ENCODE peak calls at places on chromosomes 3 and 15, in six cellular contexts. D is psoas muscle, N is Peyer's patch, C is RWPE1, K is ovary, S is caudate nucleus. F is an unnamed sample.

GRCh38 chr15:81027200-81027599 is 26.5 kb downstream of the TLNRD1 start:
- DNase-seq in D (no peak), N (no peak), C (no peak), K (no peak), S (no peak), F (no peak)

GRCh38 chr3:157444789-157445188 is 8.1 kb downstream of the PTX3 start:
- DNase-seq in D (no peak), N (no peak), C (no peak), K (no peak), S (no peak), F (no peak)

GRCh38 chr3:198030726-198031125 is 70.7 kb downstream of the LMLN start:
- DNase-seq in D (no peak), N (no peak), C (no peak), K (no peak), S (no peak), F (no peak)

GRCh38 chr3:14331273-14331672 is 71.1 kb upstream of the SLC6A6 start:
- DNase-seq in D (no peak), N (peak; percentile 83), C (no peak), K (no peak), S (no peak), F (no peak)

GRCh38 chr15:43877371-43877770 is 50.6 kb downstream of the WDR76 start:
- DNase-seq in D (no peak), N (no peak), C (no peak), K (no peak), S (no peak), F (no peak)

GRCh38 chr3:60809857-60810256 is 441.4 kb downstream of the FHIT start:
- DNase-seq in D (no peak), N (no peak), C (peak; percentile 2), K (no peak), S (no peak), F (no peak)

GRCh38 chr3:28476194-28476593 is 127.6 kb upstream of the AZI2 start:
- DNase-seq in D (no peak), N (no peak), C (peak; percentile 7), K (no peak), S (no peak), F (no peak)

GRCh38 chr3:148149556-148149955 is 548.1 kb upstream of the AGTR1 start:
- DNase-seq in D (no peak), N (no peak), C (no peak), K (no peak), S (no peak), F (no peak)

GRCh38 chr3:39267631-39268553 is 11.9 kb downstream of the CX3CR1 start:
- DNase-seq in D (no peak), N (no peak), C (no peak), K (no peak), S (no peak), F (no peak)

GRCh38 chr3:196533260-196533681 is 18.1 kb upstream of the SMCO1 start:
- DNase-seq in D (no peak), N (no peak), C (no peak), K (no peak), S (no peak), F (no peak)

GRCh38 chr3:186596568-186597287 is 16.1 kb upstream of the AHSG start:
- DNase-seq in D (no peak), N (no peak), C (no peak), K (no peak), S (no peak), F (peak; percentile 71)

GRCh38 chr3:52684184-52684583 is 1.5 kb downstream of the PBRM1 start:
- DNase-seq in D (no peak), N (no peak), C (no peak), K (no peak), S (no peak), F (no peak)
- H3K27ac ChIP-seq in D (peak overlapping the region; percentile 93), N (no peak overlapping the region), C (no peak overlapping the region), K (peak overlapping the region; percentile 12), S (no peak overlapping the region), F (no peak overlapping the region)

GRCh38 chr15:70795311-70795665 is 31.9 kb upstream of the UACA start:
- DNase-seq in D (no peak), N (no peak), C (peak; percentile 94), K (no peak), S (no peak), F (no peak)
- H3K27ac ChIP-seq in D (peak overlapping the region; percentile 53), N (no peak overlapping the region), C (peak overlapping the region; percentile 87), K (no peak overlapping the region), S (no peak overlapping the region), F (peak overlapping the region; percentile 33)

DNA sequence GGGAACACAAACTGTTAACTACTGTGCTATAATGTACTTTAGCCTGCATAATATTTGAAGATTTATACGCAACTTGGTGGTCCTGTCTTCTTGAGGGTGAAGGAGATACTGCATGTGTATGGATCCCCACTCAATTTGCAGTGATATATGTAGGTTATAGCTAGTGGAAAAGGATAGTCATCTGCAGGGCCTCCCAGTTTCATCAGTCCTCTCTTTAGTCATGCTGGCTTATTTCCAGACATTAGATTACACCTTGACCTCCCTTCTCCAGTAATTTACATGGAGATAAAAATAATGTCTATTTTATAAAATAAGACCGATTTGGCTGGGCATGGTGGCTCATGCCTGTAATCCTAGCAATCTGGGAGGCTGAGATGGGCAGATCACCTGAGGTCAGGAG is 3.7 kb downstream of the NR1D2 start:
- DNase-seq in D (no peak), N (no peak), C (peak; percentile 18), K (no peak), S (no peak), F (no peak)
- H3K27ac ChIP-seq in D (peak overlapping the region; percentile 94), N (no peak overlapping the region), C (no peak overlapping the region), K (no peak overlapping the region), S (no peak overlapping the region), F (no peak overlapping the region)

GRCh38 chr3:64651286-64651685 is 36.5 kb downstream of the ADAMTS9 start:
- DNase-seq in D (no peak), N (no peak), C (no peak), K (no peak), S (no peak), F (no peak)

GRCh38 chr3:64655160-64655559 is 32.6 kb downstream of the ADAMTS9 start:
- DNase-seq in D (no peak), N (no peak), C (no peak), K (no peak), S (no peak), F (no peak)

GRCh38 chr3:64654013-64654412 is 33.8 kb downstream of the ADAMTS9 start:
- DNase-seq in D (no peak), N (no peak), C (no peak), K (no peak), S (no peak), F (no peak)

GRCh38 chr3:64651791-64652241 is 36.0 kb downstream of the ADAMTS9 start:
- DNase-seq in D (no peak), N (no peak), C (no peak), K (no peak), S (no peak), F (no peak)

GRCh38 chr3:64653101-64653500 is 34.7 kb downstream of the ADAMTS9 start:
- DNase-seq in D (no peak), N (no peak), C (no peak), K (no peak), S (no peak), F (no peak)
- H3K27ac ChIP-seq in D (no peak overlapping the region), N (no peak overlapping the region), C (no peak overlapping the region), K (no peak overlapping the region), S (no peak overlapping the region), F (no peak overlapping the region)

F was measured in upper lobe of right lung.